ENCODE peak calls at places on chromosomes 6 and 20, in five cellular contexts. S is effector CD4-positive, alpha-beta T cell; R is Kasumi-1; U is OCI-M1; V is activated T-cell treated with anti-CD3 and anti-CD28 coated beads for 1 hour. Y is an unnamed sample.
A peak's percentile ranks its signal among the peaks of the same experiment; 100 is the strongest.

GRCh38 chr6:4804095-4804494 is 27.9 kb downstream of the CDYL start:
- DNase-seq in S (no peak), R (no peak), U (no peak), V (no peak), Y (peak; percentile 37)

GRCh38 chr20:4151991-4152695 is 136.8 kb upstream of the RNF24 start:
- DNase-seq in S (no peak), R (peak; percentile 79), U (peak; percentile 79), V (no peak), Y (no peak)

GRCh38 chr6:54291146-54291545 is 17.1 kb upstream of the TINAG start:
- DNase-seq in S (no peak), R (peak; percentile 9), U (peak; percentile 62), V (no peak), Y (no peak)

GRCh38 chr6:126228001-126228791 is 111.7 kb upstream of the CENPW start:
- DNase-seq in S (no peak), R (no peak), U (no peak), V (no peak), Y (no peak)

GRCh38 chr6:26025047-26025893 is 62.0 kb upstream of the HFE start:
- DNase-seq in S (no peak), R (no peak), U (peak; percentile 90), V (no peak), Y (no peak)

GRCh38 chr6:76264466-76264865 is 192.0 kb upstream of the IMPG1 start:
- DNase-seq in S (no peak), R (peak; percentile 2), U (peak; percentile 60), V (no peak), Y (no peak)

GRCh38 chr6:36912583-36912982 is 26.8 kb downstream of the C6orf89 start:
- DNase-seq in S (peak; percentile 51), R (peak; percentile 85), U (no peak), V (peak; percentile 26), Y (peak; percentile 14)

GRCh38 chr6:149028767-149029405 is 282.1 kb downstream of the UST start:
- DNase-seq in S (peak; percentile 75), R (peak; percentile 93), U (peak; percentile 92), V (peak; percentile 64), Y (peak; percentile 64)

GRCh38 chr6:1130692-1131091 is 181.2 kb upstream of the FOXQ1 start:
- DNase-seq in S (no peak), R (no peak), U (no peak), V (no peak), Y (no peak)

GRCh38 chr20:33273117-33273851 is 9.7 kb upstream of the BPIFB1 start:
- DNase-seq in S (no peak), R (no peak), U (no peak), V (no peak), Y (no peak)

Y was measured in transverse colon.